ENCODE peak calls at places on chromosomes 11 and 22, in nine cellular contexts. F is naive thymus-derived CD8-positive, alpha-beta T cell; E is fibroblast of mammary gland; K is stimulated activated CD8-positive, alpha-beta memory T cell treated with anti-CD3 and anti-CD28 coated beads, Interleukin-15, amount 100 ng/mL, for 48 hours; Y is activated naive CD4-positive, alpha-beta T cell; S is HT-29; R is transverse colon; B is Calu3; W is CD8-positive, alpha-beta T cell. O is an unnamed sample.

GRCh38 chr11:134942633-134943032 is 530.6 kb upstream of the B3GAT1 start:
- DNase-seq in B (no peak), W (no peak), Y (no peak), R (no peak), F (no peak), E (no peak), S (no peak), K (no peak), O (no peak)

GRCh38 chr11:2512431-2513407 is 67.9 kb downstream of the KCNQ1 start:
- DNase-seq in E (no peak), W (no peak), Y (no peak), R (peak), K (no peak), F (no peak), B (no peak), S (no peak), O (no peak)

GRCh38 chr11:2699531-2700414 is at the start of gene KCNQ1OT1:
- DNase-seq in W (peak), S (peak), Y (peak), B (peak), K (peak), E (peak), R (peak), F (peak), O (peak)

GRCh38 chr11:78798567-78799170 is 224.0 kb upstream of the NARS2 start:
- DNase-seq in R (peak), S (peak), W (no peak), E (peak), Y (no peak), F (no peak), B (peak), K (peak), O (no peak)

GRCh38 chr11:81959341-81959740 is 774.3 kb downstream of the FAM181B start:
- DNase-seq in W (no peak), R (no peak), E (no peak), F (no peak), K (no peak), S (no peak), Y (no peak), B (no peak), O (no peak)

GRCh38 chr22:50584106-50585096 is 1.8 kb upstream of the CHKB start:
- DNase-seq in R (no peak), E (no peak), Y (no peak), W (no peak), S (peak), F (no peak), B (no peak), K (no peak), O (no peak)

GRCh38 chr11:12167098-12167999 is 57.0 kb downstream of the MICAL2 start:
- DNase-seq in K (no peak), F (no peak), B (peak), W (no peak), R (peak), Y (no peak), S (peak), E (peak), O (no peak)

GRCh38 chr11:83521647-83522596 is 235.8 kb upstream of the CCDC90B start:
- DNase-seq in E (peak), S (peak), F (no peak), K (no peak), R (no peak), Y (no peak), B (no peak), W (no peak), O (no peak)

GRCh38 chr11:109795234-109795633 is 298.0 kb upstream of the ZC3H12C start:
- DNase-seq in K (no peak), R (no peak), S (no peak), W (no peak), F (no peak), B (no peak), E (peak), Y (no peak), O (no peak)

GRCh38 chr11:100560606-100561005 is 126.5 kb upstream of the ARHGAP42 start:
- DNase-seq in Y (no peak), W (no peak), K (no peak), R (no peak), E (no peak), B (no peak), F (no peak), S (no peak), O (no peak)

GRCh38 chr22:36435516-36436415 is 45.7 kb downstream of the TXN2 start:
- DNase-seq in B (peak), Y (no peak), F (peak), W (peak), S (peak), E (no peak), K (peak), R (peak), O (peak)

GRCh38 chr22:22318723-22319465 is 74.3 kb downstream of the VPREB1 start:
- DNase-seq in F (no peak), K (no peak), E (no peak), B (no peak), S (no peak), R (no peak), Y (no peak), W (no peak), O (no peak)

GRCh38 chr22:37282385-37282677 is at the start of gene CYTH4:
- DNase-seq in S (no peak), E (no peak), Y (peak), W (peak), K (peak), B (peak), F (peak), R (peak), O (peak)

GRCh38 chr11:62147545-62147944 is 23.7 kb downstream of the INCENP start:
- DNase-seq in S (no peak), R (no peak), Y (no peak), F (no peak), W (no peak), B (no peak), E (no peak), K (no peak), O (no peak)

GRCh38 chr22:34111210-34111824 is 191.0 kb upstream of the LARGE1 start:
- DNase-seq in B (peak), F (no peak), R (peak), W (no peak), S (peak), Y (no peak), K (no peak), E (peak), O (peak)

GRCh38 chr11:46991391-46991790 is 54.8 kb downstream of the CSTPP1 start:
- DNase-seq in R (no peak), S (no peak), F (no peak), W (no peak), Y (no peak), E (no peak), K (no peak), B (no peak), O (no peak)

GRCh38 chr22:48223488-48224190 is 1461.2 kb downstream of the TBC1D22A start:
- DNase-seq in E (no peak), Y (no peak), F (no peak), S (no peak), W (no peak), B (no peak), K (no peak), R (no peak), O (no peak)

GRCh38 chr11:74870485-74870884 is 78.4 kb downstream of the XRRA1 start:
- DNase-seq in W (no peak), Y (no peak), F (no peak), K (no peak), E (peak), S (peak), R (no peak), B (no peak), O (no peak)

GRCh38 chr11:31141804-31142203 is 227.7 kb downstream of the DCDC1 start:
- DNase-seq in S (no peak), K (no peak), W (no peak), Y (no peak), R (no peak), B (no peak), E (no peak), F (no peak), O (no peak)

GRCh38 chr11:69131644-69132300 is 24.0 kb upstream of the SMIM38 start:
- DNase-seq in B (peak), F (no peak), W (no peak), S (peak), R (peak), Y (no peak), K (no peak), E (peak), O (no peak)

GRCh38 chr11:17476317-17477083 is at the start of gene ABCC8:
- DNase-seq in F (no peak), B (peak), E (no peak), Y (no peak), K (no peak), S (no peak), W (no peak), R (no peak), O (no peak)

GRCh38 chr22:41952713-41953112 is 763 bp downstream of the SMIM45 start:
- DNase-seq in B (no peak), R (no peak), Y (no peak), K (no peak), F (no peak), W (no peak), S (no peak), E (no peak), O (no peak)

GRCh38 chr22:31707519-31707918 is 42.4 kb downstream of the PRR14L start:
- DNase-seq in S (no peak), B (no peak), F (no peak), Y (no peak), W (no peak), K (no peak), E (no peak), R (peak), O (no peak)

GRCh38 chr11:38766796-38767195 is 2168.8 kb upstream of the RAG2 start:
- DNase-seq in E (no peak), R (no peak), K (no peak), Y (no peak), B (no peak), S (no peak), W (no peak), F (no peak), O (no peak)

GRCh38 chr11:34263462-34264186 is 94.2 kb downstream of the ABTB2 start:
- DNase-seq in K (no peak), Y (no peak), W (no peak), R (peak), F (no peak), S (peak), B (peak), E (peak), O (no peak)

GRCh38 chr11:79535606-79536005 is 94.8 kb upstream of the TENM4 start:
- DNase-seq in Y (no peak), R (no peak), F (no peak), E (no peak), W (no peak), K (no peak), S (no peak), B (no peak), O (no peak)

GRCh38 chr11:16178273-16178672 is 178.1 kb downstream of the SOX6 start:
- DNase-seq in R (no peak), K (no peak), W (no peak), F (no peak), S (no peak), E (no peak), B (no peak), Y (no peak), O (no peak)

GRCh38 chr22:46025225-46025972 is 48.4 kb upstream of the WNT7B start:
- DNase-seq in W (no peak), F (peak), B (no peak), K (no peak), E (no peak), S (no peak), R (no peak), Y (no peak), O (no peak)

GRCh38 chr22:49697047-49697446 is 130.6 kb downstream of the BRD1 start:
- DNase-seq in S (no peak), Y (no peak), R (no peak), F (no peak), B (no peak), W (no peak), K (no peak), E (no peak), O (no peak)

GRCh38 chr22:49201046-49201970 is 626.4 kb downstream of the BRD1 start:
- DNase-seq in K (no peak), W (no peak), S (no peak), R (no peak), F (peak), Y (no peak), E (no peak), B (no peak), O (no peak)

GRCh38 chr22:45629469-45630089 is 42.1 kb upstream of the ATXN10 start:
- DNase-seq in E (no peak), R (no peak), Y (no peak), W (no peak), B (no peak), K (no peak), F (no peak), S (peak), O (no peak)

GRCh38 chr11:2298795-2299747 is 2.6 kb downstream of the C11orf21 start:
- DNase-seq in S (peak), F (peak), B (peak), K (no peak), R (peak), Y (no peak), W (no peak), E (no peak), O (no peak)

GRCh38 chr22:20249797-20250354 is 18.2 kb downstream of the RTN4R start:
- DNase-seq in W (no peak), S (no peak), F (no peak), B (no peak), Y (no peak), K (no peak), E (peak), R (no peak), O (no peak)

GRCh38 chr11:35477871-35478270 is 47.5 kb downstream of the PAMR1 start:
- DNase-seq in K (no peak), W (no peak), Y (no peak), R (no peak), E (no peak), S (no peak), F (no peak), B (no peak), O (no peak)

GRCh38 chr11:31803813-31804438 is 7.2 kb downstream of the PAX6 start:
- DNase-seq in Y (no peak), W (no peak), S (no peak), R (no peak), K (no peak), E (no peak), B (no peak), F (no peak), O (no peak)

GRCh38 chr11:4105916-4106315 is 11.3 kb downstream of the RRM1 start:
- DNase-seq in Y (no peak), B (no peak), W (no peak), S (no peak), E (no peak), K (no peak), R (no peak), F (no peak), O (no peak)

O was measured in activated CD4-positive, CD25-positive, alpha-beta regulatory T cell.